ENCODE peak calls at places on chromosome 3, in seven cellular contexts. I is mammary epithelial cell, K is cardiac muscle cell, N is spleen, V is adrenal gland, T is colonic mucosa, R is AG04450. Z is an unnamed sample.

GRCh38 chr3:180358179-180358578 is 243.8 kb upstream of the TTC14 start:
- DNase-seq in I (peak; percentile 43), K (no peak), N (no peak), V (no peak), T (no peak), R (peak; percentile 3), Z (no peak)

GRCh38 chr3:126983276-126983652 is 349 bp downstream of the PLXNA1 start:
- DNase-seq in I (no peak), K (peak; percentile 18), N (peak; percentile 87), V (no peak), T (no peak), R (no peak), Z (no peak)

GRCh38 chr3:46383211-46383945 is 12.6 kb downstream of the CCR5 start:
- DNase-seq in I (no peak), K (no peak), N (no peak), V (no peak), T (peak; percentile 78), R (no peak), Z (no peak)

GRCh38 chr3:174243194-174243593 is 615.9 kb upstream of the NAALADL2 start:
- DNase-seq in I (no peak), K (peak; percentile 7), N (no peak), V (no peak), T (no peak), R (no peak), Z (peak; percentile 47)

GRCh38 chr3:123064506-123064905 is 2.3 kb upstream of the PDIA5 start:
- DNase-seq in I (no peak), K (no peak), N (no peak), V (no peak), T (no peak), R (no peak), Z (no peak)

GRCh38 chr3:11159421-11159904 is 5.2 kb downstream of the HRH1 start:
- DNase-seq in I (no peak), K (peak; percentile 89), N (peak; percentile 22), V (peak; percentile 42), T (peak; percentile 40), R (peak; percentile 97), Z (peak; percentile 40)

GRCh38 chr3:134463676-134464611 is 21.8 kb downstream of the ANAPC13 start:
- DNase-seq in I (peak; percentile 68), K (peak; percentile 98), N (no peak), V (peak; percentile 54), T (peak; percentile 28), R (peak; percentile 96), Z (peak; percentile 96)

GRCh38 chr3:30970183-30970582 is 75.7 kb upstream of the GADL1 start:
- DNase-seq in I (peak; percentile 20), K (peak; percentile 16), N (no peak), V (peak; percentile 22), T (no peak), R (no peak), Z (no peak)

GRCh38 chr3:147652682-147653081 is 243.5 kb downstream of the ZIC1 start:
- DNase-seq in I (no peak), K (no peak), N (no peak), V (no peak), T (no peak), R (no peak), Z (no peak)

GRCh38 chr3:35777563-35777962 is 138.2 kb downstream of the ARPP21 start:
- DNase-seq in I (no peak), K (peak; percentile 9), N (no peak), V (no peak), T (no peak), R (no peak), Z (no peak)

GRCh38 chr3:172352786-172353185 is 95.5 kb downstream of the GHSR start:
- DNase-seq in I (no peak), K (no peak), N (no peak), V (no peak), T (no peak), R (no peak), Z (no peak)

GRCh38 chr3:9947025-9947995 is 4.9 kb downstream of the PRRT3 start:
- DNase-seq in I (peak; percentile 61), K (peak; percentile 78), N (peak; percentile 84), V (peak; percentile 82), T (peak; percentile 79), R (no peak), Z (peak; percentile 38)

GRCh38 chr3:150771600-150771999 is 8.6 kb upstream of the SIAH2 start:
- DNase-seq in I (no peak), K (no peak), N (no peak), V (peak; percentile 78), T (no peak), R (no peak), Z (no peak)

GRCh38 chr3:168295027-168295426 is 199.3 kb upstream of the GOLIM4 start:
- DNase-seq in I (no peak), K (no peak), N (no peak), V (no peak), T (no peak), R (no peak), Z (no peak)

GRCh38 chr3:111314146-111314873 is 227.7 kb upstream of the CD96 start:
- DNase-seq in I (no peak), K (no peak), N (no peak), V (no peak), T (no peak), R (no peak), Z (no peak)

DNA sequence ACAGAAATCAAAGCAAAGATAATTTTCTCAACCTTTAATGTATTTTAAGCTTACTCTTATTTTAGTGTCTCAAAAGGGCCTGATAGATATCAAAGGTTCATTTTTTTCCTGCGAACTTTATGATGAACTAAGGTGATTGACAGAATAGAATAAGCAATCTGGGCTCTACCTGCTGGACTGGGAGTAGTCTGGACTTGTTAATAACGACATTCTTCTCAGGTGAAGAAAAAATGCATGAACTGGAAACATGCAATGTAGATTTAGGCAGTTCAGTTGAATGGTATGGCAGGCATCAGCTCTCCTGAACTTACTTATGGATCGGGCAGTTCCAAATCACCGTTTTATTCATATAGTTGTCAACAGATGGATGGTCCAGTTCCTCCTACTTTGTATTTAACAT is 189.7 kb upstream of the ZBTB20 start:
- DNase-seq in I (peak; percentile 47), K (no peak), N (no peak), V (no peak), T (no peak), R (no peak), Z (no peak)
- H3K4me3 ChIP-seq in I (no peak overlapping the region), K (no peak overlapping the region), N (no peak overlapping the region), V (no peak overlapping the region), T (no peak overlapping the region), R (no peak overlapping the region), Z (no peak overlapping the region)

GRCh38 chr3:38084969-38085942 is 46.2 kb downstream of the DLEC1 start:
- DNase-seq in I (no peak), K (no peak), N (no peak), V (no peak), T (no peak), R (no peak), Z (no peak)
- H3K27ac ChIP-seq in I (no peak overlapping the region), K (no peak overlapping the region), N (no peak overlapping the region), V (no peak overlapping the region), T (no peak overlapping the region), R (no peak overlapping the region), Z (no peak overlapping the region)

GRCh38 chr3:49171119-49171774 is at the start of gene KLHDC8B:
- DNase-seq in I (peak; percentile 63), K (peak; percentile 94), N (peak; percentile 95), V (peak; percentile 94), T (peak; percentile 91), R (peak; percentile 57), Z (peak; percentile 78)
- TF ChIP-seq CTCF in I (peak; percentile 97), K (peak; percentile 95), N (peak; percentile 98), V (peak; percentile 95), T (peak; percentile 96), R (peak; percentile 91), Z (peak; percentile 96)

GRCh38 chr3:61080737-61081445 is 170.4 kb downstream of the FHIT start:
- DNase-seq in I (no peak), K (no peak), N (no peak), V (no peak), T (no peak), R (no peak), Z (no peak)
- H3K4me3 ChIP-seq in I (no peak overlapping the region), K (no peak overlapping the region), N (no peak overlapping the region), V (no peak overlapping the region), T (no peak overlapping the region), R (no peak overlapping the region), Z (no peak overlapping the region)

DNA sequence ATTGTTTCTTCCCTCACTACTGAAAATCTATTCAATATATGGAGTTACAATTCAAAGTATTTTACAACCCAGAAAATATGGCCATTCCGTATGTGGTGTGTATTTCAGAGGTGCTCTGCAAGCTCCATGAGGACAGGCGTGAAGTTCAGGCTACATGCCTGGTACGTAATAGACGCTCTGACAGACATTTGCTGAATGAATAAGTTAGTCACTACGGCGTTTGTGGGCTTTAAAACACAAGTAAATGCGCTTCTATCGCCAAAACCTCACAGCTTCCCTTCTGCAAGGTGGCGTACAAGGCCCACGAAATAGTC is 701 bp upstream of the TIPARP start:
- DNase-seq in I (no peak), K (no peak), N (no peak), V (no peak), T (no peak), R (no peak), Z (no peak)
- H3K27ac ChIP-seq in I (peak overlapping the region; percentile 99), K (peak overlapping the region; percentile 57), N (peak overlapping the region; percentile 98), V (peak overlapping the region; percentile 97), T (peak overlapping the region; percentile 99), R (no peak overlapping the region), Z (peak overlapping the region; percentile 91)

GRCh38 chr3:195893516-195893915 is 14.8 kb downstream of the TNK2 start:
- DNase-seq in I (no peak), K (no peak), N (no peak), V (no peak), T (no peak), R (no peak), Z (no peak)

GRCh38 chr3:195891431-195892104 is 16.8 kb downstream of the TNK2 start:
- DNase-seq in I (no peak), K (no peak), N (no peak), V (no peak), T (no peak), R (no peak), Z (no peak)

GRCh38 chr3:195893121-195893449 is 15.3 kb downstream of the TNK2 start:
- DNase-seq in I (no peak), K (no peak), N (no peak), V (no peak), T (no peak), R (no peak), Z (no peak)

GRCh38 chr3:195892105-195892354 is 16.3 kb downstream of the TNK2 start:
- DNase-seq in I (no peak), K (no peak), N (no peak), V (no peak), T (no peak), R (no peak), Z (no peak)

GRCh38 chr3:195892355-195893120 is 15.8 kb downstream of the TNK2 start:
- DNase-seq in I (peak; percentile 57), K (peak; percentile 78), N (no peak), V (no peak), T (no peak), R (no peak), Z (no peak)
- TF ChIP-seq CTCF in I (no peak), K (no peak), N (no peak), V (no peak), T (no peak), R (peak; percentile 3), Z (peak; percentile 29)

Z was measured in brain microvascular endothelial cell.